ENCODE peak calls at places on chromosomes 6 and 20, in four cellular contexts. K is CD8-positive, alpha-beta T cell; S is cardiac muscle cell; V is gastrocnemius medialis. X is an unnamed sample. For H3K4me1, the result is how much of the 10 kb centered on the place peaks cover.

GRCh38 chr6:36928547-36928918 is 26.0 kb upstream of the PI16 start:
- DNase-seq in V (peak), S (no peak), K (no peak), X (no peak)

GRCh38 chr6:78629154-78629721 is 238.1 kb upstream of the IRAK1BP1 start:
- DNase-seq in K (no peak), V (no peak), S (peak), X (peak)

GRCh38 chr6:149935668-149936067 is 6.1 kb upstream of the ULBP2 start:
- DNase-seq in V (no peak), K (no peak), S (no peak), X (peak)

GRCh38 chr6:36701401-36701991 is 3.9 kb downstream of the RAB44 start:
- DNase-seq in V (no peak), S (no peak), K (no peak), X (no peak)

GRCh38 chr6:42099340-42100028 is 42.9 kb downstream of the C6orf132 start:
- DNase-seq in S (peak), K (no peak), V (no peak), X (peak)

GRCh38 chr20:62694106-62694505 is 14.5 kb upstream of the NTSR1 start:
- DNase-seq in V (no peak), S (no peak), K (no peak), X (no peak)

GRCh38 chr6:132354517-132355167 is 46.6 kb downstream of the MOXD1 start:
- DNase-seq in V (peak), S (no peak), K (peak), X (peak)

GRCh38 chr20:19830351-19830750 is 72.3 kb downstream of the RIN2 start:
- DNase-seq in V (no peak), S (no peak), K (no peak), X (no peak)

GRCh38 chr6:15023448-15023847 is 222.4 kb upstream of the JARID2 start:
- DNase-seq in V (no peak), K (peak), S (no peak), X (no peak)

GRCh38 chr6:134315189-134315588 is 2.7 kb downstream of the SGK1 start:
- DNase-seq in K (no peak), S (no peak), V (no peak), X (no peak)

GRCh38 chr6:134318396-134319281 is 727 bp upstream of the SGK1 start:
- DNase-seq in V (no peak), K (no peak), S (no peak), X (no peak)

GRCh38 chr6:134315974-134316391 is 1.9 kb downstream of the SGK1 start:
- DNase-seq in K (no peak), S (no peak), V (no peak), X (no peak)

GRCh38 chr6:134316733-134317431 is 1.0 kb downstream of the SGK1 start:
- DNase-seq in K (no peak), S (peak), V (no peak), X (no peak)

DNA sequence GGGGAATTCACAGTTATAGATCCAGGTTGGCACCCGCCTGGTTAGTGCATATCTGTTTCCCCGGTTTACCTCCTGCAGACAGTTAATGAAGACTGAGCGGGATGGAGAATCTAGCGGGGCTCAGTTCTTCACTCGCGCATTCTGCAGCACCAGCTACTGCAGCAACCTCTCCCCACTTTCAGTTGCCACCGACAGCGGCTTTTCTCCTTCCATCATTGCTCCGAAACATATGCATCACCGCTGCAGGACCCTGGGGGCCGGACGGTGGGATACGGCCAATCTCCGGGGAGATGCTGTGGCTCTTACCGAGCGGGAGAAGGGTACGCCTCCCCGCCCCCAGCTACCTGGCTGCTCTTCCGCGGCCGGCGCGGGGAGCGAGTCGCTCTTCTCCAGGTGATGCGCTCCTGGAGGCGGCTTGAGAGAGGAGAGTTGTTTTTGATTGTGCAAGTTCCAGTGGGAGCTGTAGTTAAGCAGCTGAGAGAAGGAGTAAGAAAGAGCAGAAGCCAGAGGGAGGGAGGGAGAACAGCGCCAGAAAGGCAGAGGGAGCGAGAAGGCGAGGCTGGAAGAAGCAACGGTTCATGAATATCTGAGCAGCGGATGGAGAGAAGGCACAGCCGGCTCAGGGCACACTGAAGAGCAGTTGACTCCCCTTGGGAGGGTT is at the start of gene SGK1:
- DNase-seq in S (peak), V (peak), K (peak), X (no peak)
- TF ChIP-seq CTCF in S (peak), V (no peak), K (no peak), X (no peak)

DNA sequence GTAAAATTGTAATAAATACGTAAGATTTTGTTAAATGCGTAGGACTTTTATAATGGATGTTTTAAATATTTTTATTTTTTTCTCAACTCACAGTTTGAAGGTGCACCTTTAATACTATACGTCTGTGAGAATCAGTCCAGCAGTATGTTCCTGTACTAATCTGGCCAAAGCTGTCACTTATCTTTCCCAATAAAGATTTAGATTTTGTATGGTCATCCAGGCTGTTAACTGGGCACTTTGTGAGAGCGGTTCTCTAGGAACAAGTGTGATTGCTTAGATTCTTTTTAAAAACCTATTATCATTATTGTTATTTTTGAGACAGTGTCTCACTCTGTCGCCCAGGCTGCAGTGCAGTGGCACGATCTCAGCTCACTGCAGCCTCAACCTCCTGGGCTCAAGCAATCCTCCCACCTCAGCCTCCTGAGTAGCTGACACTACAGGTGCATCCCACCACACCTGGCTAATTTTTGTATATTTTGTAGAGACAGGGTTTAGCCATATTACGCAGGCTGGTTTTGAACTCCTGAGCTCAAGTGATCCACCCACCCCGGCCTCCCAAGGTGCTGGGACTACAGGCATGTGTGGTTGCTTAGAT is 1.7 kb downstream of the DCBLD1 start:
- DNase-seq in K (no peak), V (no peak), S (no peak), X (no peak)
- H3K4me1 ChIP-seq in K (under half), V (under half), S (under half), X (under half)

GRCh38 chr20:43244647-43245046 is 54.9 kb upstream of the PTPRT start:
- DNase-seq in S (no peak), K (no peak), V (no peak), X (no peak)

GRCh38 chr20:43247361-43247760 is 57.7 kb upstream of the PTPRT start:
- DNase-seq in K (no peak), S (no peak), V (no peak), X (no peak)

GRCh38 chr20:43241057-43241702 is 51.5 kb upstream of the PTPRT start:
- DNase-seq in S (no peak), K (no peak), V (no peak), X (no peak)

GRCh38 chr20:43248341-43248740 is 58.6 kb upstream of the PTPRT start:
- DNase-seq in V (no peak), K (no peak), S (no peak), X (no peak)

GRCh38 chr20:43243672-43244269 is 54.1 kb upstream of the PTPRT start:
- DNase-seq in K (no peak), S (peak), V (no peak), X (no peak)
- TF ChIP-seq CTCF in K (no peak), S (peak), V (no peak), X (no peak)

GRCh38 chr6:96195272-96195671 is 179.5 kb downstream of the FUT9 start:
- DNase-seq in K (no peak), V (no peak), S (no peak), X (no peak)
- H3K4me1 ChIP-seq in K (under half), V (under half), S (under half), X (under half)

GRCh38 chr6:158686791-158687381 is 37.0 kb downstream of the SYTL3 start:
- DNase-seq in K (peak), S (no peak), V (no peak), X (no peak)
- TF ChIP-seq CTCF in K (no peak), S (no peak), V (no peak), X (no peak)

GRCh38 chr6:39367661-39368060 is 45.2 kb upstream of the KCNK16 start:
- DNase-seq in S (no peak), K (no peak), V (no peak), X (no peak)
- H3K4me1 ChIP-seq in S (under half), K (under half), V (under half), X (under half)

X was measured in kidney.